ENCODE peak calls at places on chromosomes 16 and 17, in eight cellular contexts. N is SK-N-SH, K is HCT116, V is K562, P is Panc1, U is GM23338, S is A549, A is GM12878. D is an unnamed sample.

GRCh38 chr17:4897198-4897657 is 2.1 kb upstream of the C17orf107 start:
- DNase-seq in K (no peak), P (no peak), N (no peak), U (no peak), V (no peak), A (no peak), S (no peak), D (no peak)

GRCh38 chr16:52725461-52725860 is 178.5 kb upstream of the TOX3 start:
- DNase-seq in N (no peak), V (no peak), K (no peak), U (no peak), S (no peak), A (no peak), P (no peak), D (no peak)

GRCh38 chr17:73508057-73508930 is 136.0 kb downstream of the SDK2 start:
- DNase-seq in K (no peak), A (no peak), S (no peak), N (no peak), V (no peak), P (no peak), U (no peak), D (no peak)

GRCh38 chr17:32486701-32487459 is at the start of gene CDK5R1:
- DNase-seq in S (peak; percentile 65), U (peak; percentile 84), N (peak; percentile 87), V (peak; percentile 82), A (no peak), P (no peak), K (no peak), D (peak; percentile 60)

GRCh38 chr16:23343643-23344612 is 41.8 kb downstream of the SCNN1B start:
- DNase-seq in V (no peak), N (no peak), A (no peak), S (no peak), K (no peak), U (peak; percentile 37), P (no peak), D (no peak)

GRCh38 chr17:21379080-21379711 is 3.0 kb downstream of the KCNJ12 start:
- DNase-seq in V (no peak), U (no peak), S (no peak), A (no peak), N (no peak), P (no peak), K (no peak), D (no peak)

GRCh38 chr16:86590501-86591144 is 12.3 kb downstream of the FOXL1 start:
- DNase-seq in N (no peak), K (no peak), V (no peak), S (peak; percentile 84), A (no peak), P (no peak), U (no peak), D (no peak)

GRCh38 chr17:20992987-20993862 is 49.6 kb downstream of the USP22 start:
- DNase-seq in V (peak; percentile 69), N (peak; percentile 95), A (peak; percentile 3), U (peak; percentile 92), P (peak; percentile 35), K (peak; percentile 51), S (peak; percentile 81), D (peak; percentile 54)

GRCh38 chr17:16407911-16408588 is 7.3 kb upstream of the TRPV2 start:
- DNase-seq in P (no peak), S (peak; percentile 60), K (no peak), V (peak; percentile 74), N (peak; percentile 76), A (peak; percentile 96), U (peak; percentile 76), D (no peak)

GRCh38 chr16:3582276-3583165 is 5.3 kb upstream of the NLRC3 start:
- DNase-seq in V (no peak), A (no peak), P (no peak), S (no peak), K (no peak), N (no peak), U (no peak), D (no peak)

GRCh38 chr17:48725294-48726064 is 2.5 kb downstream of the PRAC2 start:
- DNase-seq in N (no peak), S (no peak), V (no peak), U (no peak), K (no peak), A (no peak), P (no peak), D (no peak)

GRCh38 chr16:24609740-24610420 is 70.5 kb downstream of the RBBP6 start:
- DNase-seq in P (no peak), U (peak; percentile 83), A (no peak), N (peak; percentile 27), V (peak; percentile 35), S (no peak), K (no peak), D (no peak)

GRCh38 chr16:55526448-55526847 is 17.6 kb downstream of the LPCAT2 start:
- DNase-seq in S (no peak), A (no peak), V (no peak), P (no peak), N (no peak), U (no peak), K (no peak), D (no peak)

GRCh38 chr17:55520402-55520801 is 9.2 kb upstream of the SMIM36 start:
- DNase-seq in V (no peak), U (no peak), N (no peak), P (no peak), S (no peak), K (no peak), A (no peak), D (no peak)

GRCh38 chr16:86217001-86217890 is 293.1 kb upstream of the FOXF1 start:
- DNase-seq in N (no peak), S (no peak), P (no peak), K (no peak), U (no peak), V (no peak), A (no peak), D (no peak)

GRCh38 chr17:41530062-41531048 is 2.2 kb upstream of the KRT19 start:
- DNase-seq in N (peak; percentile 93), K (peak; percentile 86), U (no peak), V (peak; percentile 96), S (peak; percentile 85), A (no peak), P (no peak), D (no peak)
- H3K4me3 ChIP-seq in N (no peak overlapping the region), K (peak overlapping the region; percentile 18), U (no peak overlapping the region), V (peak overlapping the region; percentile 11), S (no peak overlapping the region), A (no peak overlapping the region), P (peak overlapping the region; percentile 0), D (no peak overlapping the region)

GRCh38 chr17:18191967-18192366 is 8.3 kb downstream of the ALKBH5 start:
- DNase-seq in P (no peak), N (peak; percentile 59), U (peak; percentile 55), V (no peak), A (no peak), S (no peak), K (no peak), D (no peak)
- H3K27ac ChIP-seq in P (no peak overlapping the region), N (no peak overlapping the region), U (no peak overlapping the region), V (no peak overlapping the region), A (no peak overlapping the region), S (no peak overlapping the region), K (no peak overlapping the region), D (no peak overlapping the region)

DNA sequence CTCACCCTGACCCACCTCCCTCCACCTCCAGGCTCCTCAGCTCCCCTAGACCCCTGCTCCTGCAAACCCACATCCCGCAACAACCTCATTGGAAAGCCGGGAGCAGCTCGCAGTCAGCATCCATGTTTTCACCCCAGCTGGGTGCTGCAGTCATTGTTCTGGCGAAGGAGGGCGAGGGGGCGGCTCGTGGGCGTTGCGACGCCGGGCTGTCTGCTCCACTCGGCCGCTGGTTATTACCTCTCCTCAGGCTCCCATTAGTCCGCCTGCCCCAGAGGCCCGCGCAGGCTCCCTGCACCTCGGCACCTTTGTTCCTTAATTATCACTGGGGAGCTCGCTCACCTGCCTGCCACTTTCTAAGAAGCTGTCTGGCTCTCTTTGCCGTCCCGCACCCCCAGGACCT is 24.5 kb upstream of the DLX4 start:
- DNase-seq in K (no peak), V (no peak), N (no peak), S (no peak), A (no peak), U (peak; percentile 49), P (no peak), D (no peak)
- TF ChIP-seq REST in K (no peak), V (no peak), N (no peak), S (no peak), A (no peak), U (no peak), P (no peak), D (no peak)

DNA sequence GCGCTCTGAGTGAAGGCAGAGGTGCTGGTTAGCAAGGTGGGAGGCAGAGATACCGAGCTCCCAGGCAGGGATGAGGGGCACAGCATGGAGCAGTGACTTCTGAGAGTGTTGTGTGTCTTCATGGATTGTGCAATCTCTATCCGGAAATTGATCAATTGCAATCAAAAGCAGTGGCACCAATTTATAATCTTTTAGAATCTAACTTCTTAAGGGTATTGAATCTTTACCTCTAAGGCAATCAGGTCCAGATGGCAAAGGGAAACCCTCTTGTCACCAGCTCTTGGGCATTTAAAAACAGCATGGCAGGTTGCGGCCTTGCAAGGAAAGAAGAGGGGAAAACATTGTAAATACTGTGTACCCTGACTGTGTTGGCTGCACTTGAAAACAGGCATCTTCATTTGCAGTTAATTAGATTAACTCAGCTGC is 58.0 kb upstream of the MRTFB start:
- DNase-seq in A (no peak), K (no peak), S (no peak), P (no peak), N (no peak), V (no peak), U (no peak), D (no peak)
- H3K4me3 ChIP-seq in A (no peak overlapping the region), K (no peak overlapping the region), S (no peak overlapping the region), P (no peak overlapping the region), N (no peak overlapping the region), V (no peak overlapping the region), U (no peak overlapping the region), D (no peak overlapping the region)

GRCh38 chr16:2047330-2048115 is at the start of the genes NTHL1 and TSC2:
- DNase-seq in S (peak; percentile 98), U (peak; percentile 98), A (peak; percentile 82), V (peak; percentile 99), N (peak; percentile 97), P (peak; percentile 85), K (peak; percentile 91), D (peak; percentile 97)

GRCh38 chr16:2044541-2044940 is 3.1 kb downstream of the NTHL1 start:
- DNase-seq in S (no peak), U (no peak), P (no peak), K (no peak), N (no peak), A (no peak), V (no peak), D (no peak)

GRCh38 chr16:2048116-2048543 is 345 bp downstream of the TSC2 start:
- DNase-seq in V (peak; percentile 35), P (no peak), N (no peak), U (no peak), K (no peak), S (no peak), A (no peak), D (no peak)

GRCh38 chr16:2046125-2046888 is 1.3 kb downstream of the NTHL1 start:
- DNase-seq in K (no peak), N (no peak), S (no peak), U (no peak), P (no peak), A (no peak), V (no peak), D (no peak)

DNA sequence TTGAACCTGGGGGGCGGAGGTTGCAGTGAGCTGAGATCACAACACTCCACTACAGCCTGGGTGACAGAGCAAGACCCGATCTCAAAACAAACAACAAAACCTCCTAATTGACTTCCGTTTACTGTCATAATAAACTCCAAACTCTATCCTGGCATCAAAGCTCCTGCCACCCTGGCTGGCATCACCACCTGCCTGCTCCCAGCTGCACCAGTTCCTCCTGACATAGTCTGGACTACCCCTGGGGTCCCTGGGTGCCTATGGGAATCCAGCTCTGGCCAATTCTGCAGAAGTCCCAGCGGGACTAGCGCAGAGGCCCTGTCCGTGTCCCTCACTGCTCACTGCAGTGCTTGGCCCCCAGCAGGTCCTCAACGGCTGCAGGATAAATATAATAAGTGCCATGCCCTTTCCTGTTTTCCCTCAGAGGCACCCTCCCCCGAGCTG is 725 bp downstream of the NTHL1 start:
- DNase-seq in V (no peak), S (no peak), P (no peak), A (no peak), K (no peak), U (no peak), N (no peak), D (no peak)
- H3K27ac ChIP-seq in V (peak overlapping the region; percentile 14), S (peak overlapping the region; percentile 91), P (peak overlapping the region; percentile 72), A (peak overlapping the region; percentile 48), K (peak overlapping the region; percentile 71), U (no peak overlapping the region), N (peak overlapping the region; percentile 30), D (peak overlapping the region; percentile 46)

D was measured in HL-60.